ENCODE peak calls at places on chromosomes 7 and 10, in four cellular contexts. P, L, J and X are unnamed samples.

GRCh38 chr10:100894033-100894432 is 18.7 kb upstream of the SLF2 start:
- DNase-seq in P (no peak), L (no peak), J (no peak), X (no peak)

GRCh38 chr10:28387141-28387540 is 84.3 kb upstream of the MPP7 start:
- DNase-seq in P (no peak), L (no peak), J (no peak), X (no peak)

GRCh38 chr7:155969192-155969929 is 157.1 kb upstream of the SHH start:
- DNase-seq in P (no peak), L (no peak), J (peak), X (no peak)

GRCh38 chr7:27302590-27302989 is 60.0 kb downstream of the EVX1 start:
- DNase-seq in L (no peak), J (no peak), P (no peak), X (no peak)

GRCh38 chr7:143485091-143485490 is 7.4 kb downstream of the TAS2R41 start:
- DNase-seq in J (no peak), L (no peak), P (no peak), X (no peak)

GRCh38 chr7:87330942-87331341 is 14.5 kb upstream of the CROT start:
- DNase-seq in P (no peak), L (no peak), J (peak), X (no peak)

GRCh38 chr10:1136268-1136667 is 80.1 kb downstream of the WDR37 start:
- DNase-seq in J (no peak), L (no peak), P (no peak), X (no peak)

GRCh38 chr10:50545846-50546245 is 77.9 kb downstream of the SGMS1 start:
- DNase-seq in L (no peak), P (no peak), J (peak), X (no peak)

GRCh38 chr7:28065308-28065707 is 115.3 kb downstream of the JAZF1 start:
- DNase-seq in L (no peak), J (no peak), P (no peak), X (no peak)

GRCh38 chr7:50353201-50353600 is 48.7 kb downstream of the IKZF1 start:
- DNase-seq in P (no peak), J (no peak), L (no peak), X (no peak)

GRCh38 chr7:82816272-82816671 is 346.4 kb downstream of the PCLO start:
- DNase-seq in L (no peak), J (no peak), P (no peak), X (no peak)

DNA sequence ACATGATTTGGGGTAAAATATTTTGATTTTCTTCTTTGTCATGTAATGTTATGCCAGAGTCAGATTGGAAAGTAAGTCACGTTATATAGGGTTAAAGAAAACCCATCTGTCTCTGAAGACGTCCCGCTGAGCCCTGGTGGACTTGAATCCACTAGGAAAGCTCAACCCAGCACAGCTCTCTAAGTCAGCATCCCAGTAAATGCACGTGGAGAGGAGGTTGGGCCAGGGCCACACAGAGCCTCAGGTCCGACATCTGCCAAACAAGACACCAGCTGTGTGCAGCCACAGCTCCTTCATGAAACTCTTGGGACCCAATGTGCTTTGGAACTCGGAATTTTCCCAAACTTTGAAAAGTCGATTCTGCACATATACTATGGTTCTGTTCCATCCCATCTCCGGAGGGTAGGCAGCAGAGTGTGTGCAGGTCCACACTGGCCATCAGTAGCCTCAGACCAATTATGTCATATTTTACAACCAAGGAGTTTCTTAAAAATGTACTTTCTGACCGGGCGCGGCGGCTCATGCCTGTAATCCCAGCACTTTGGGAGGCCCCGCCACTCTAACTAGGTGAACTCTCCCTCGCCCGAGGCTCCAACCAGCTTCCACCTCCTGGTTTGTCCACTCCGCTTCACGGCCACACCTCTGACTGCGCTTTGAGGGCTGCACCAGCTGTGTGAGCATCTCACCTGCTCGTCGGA is 29.8 kb upstream of the DNAJB6 start:
- DNase-seq in J (no peak), L (no peak), P (no peak), X (no peak)
- H3K27ac ChIP-seq in J (no peak), L (no peak), P (no peak), X (no peak)

GRCh38 chr10:57222603-57223002 is 861.5 kb upstream of the ZWINT start:
- DNase-seq in L (no peak), J (no peak), P (no peak), X (no peak)

GRCh38 chr10:57218382-57218781 is 857.3 kb upstream of the ZWINT start:
- DNase-seq in L (no peak), P (no peak), J (no peak), X (no peak)

GRCh38 chr10:57222129-57222528 is 861.1 kb upstream of the ZWINT start:
- DNase-seq in L (no peak), P (no peak), J (no peak), X (no peak)

DNA sequence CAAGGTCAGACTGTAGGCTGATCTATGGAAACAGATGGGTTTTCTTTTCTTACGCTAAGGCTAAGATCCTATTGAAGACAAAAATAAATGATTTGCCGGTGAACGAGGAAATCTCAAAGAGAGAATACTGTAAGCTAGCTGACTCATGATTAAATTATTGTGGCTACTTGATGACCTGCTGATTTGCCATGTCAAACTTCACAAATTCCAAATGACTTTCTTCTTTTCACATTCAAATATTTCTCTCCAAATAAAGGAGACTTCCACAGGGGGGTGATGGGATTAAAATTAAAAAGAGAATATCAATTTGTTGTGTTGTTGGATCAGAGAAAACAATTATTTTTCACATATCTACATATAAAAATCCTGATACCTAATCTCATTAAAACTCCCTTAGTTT is 860.6 kb upstream of the ZWINT start:
- DNase-seq in J (no peak), P (no peak), L (no peak), X (no peak)
- H3K27ac ChIP-seq in J (no peak), P (no peak), L (no peak), X (no peak)

DNA sequence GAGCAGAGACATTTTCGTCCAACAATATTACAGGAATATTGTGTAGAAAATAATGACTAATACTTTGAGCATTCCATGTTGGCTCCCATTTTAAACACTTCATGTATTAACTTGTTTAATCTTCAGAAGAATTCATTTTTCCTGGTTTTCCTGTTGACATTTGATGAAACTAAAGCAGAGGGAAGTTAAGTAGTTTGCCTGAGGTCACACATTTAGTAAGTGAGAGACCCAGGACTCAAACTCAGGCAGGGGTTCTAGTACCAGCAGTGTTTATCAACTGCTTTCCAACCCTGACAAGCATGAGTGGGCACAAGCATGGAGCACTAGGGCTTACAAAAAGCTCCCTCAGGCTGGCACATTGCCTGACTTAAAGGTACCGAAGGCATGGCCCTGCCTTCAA is 719.1 kb downstream of the AUTS2 start:
- DNase-seq in J (no peak), P (no peak), L (no peak), X (no peak)
- H3K27ac ChIP-seq in J (no peak), P (no peak), L (no peak), X (no peak)

GRCh38 chr7:75624134-75624832 is 114.5 kb downstream of the HIP1 start:
- DNase-seq in J (peak), L (peak), P (peak), X (peak)
- H3K27ac ChIP-seq in J (peak), L (peak), P (peak), X (peak)

DNA sequence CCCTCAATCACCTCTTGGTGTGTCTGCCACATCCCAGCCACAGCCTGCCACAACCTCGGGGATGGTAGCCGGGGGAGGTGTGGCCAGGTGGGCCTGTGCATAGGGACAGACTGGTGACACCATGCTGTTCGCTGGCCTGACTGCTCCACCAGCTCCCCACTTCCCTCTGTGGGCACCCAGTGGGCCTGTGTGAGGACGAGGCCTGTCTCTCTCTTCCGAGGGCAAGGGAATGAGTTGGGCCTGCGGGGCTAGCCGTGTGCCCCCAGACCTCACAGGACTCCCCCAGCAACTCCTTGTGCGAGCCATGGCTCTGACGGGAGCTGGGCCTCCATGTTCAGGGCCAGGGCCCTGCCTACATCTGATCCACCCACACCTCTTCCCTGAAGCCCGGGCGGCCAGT is 40.5 kb downstream of the PWWP2B start:
- DNase-seq in J (no peak), P (no peak), L (no peak), X (no peak)
- H3K27ac ChIP-seq in J (no peak), P (no peak), L (no peak), X (no peak)

DNA sequence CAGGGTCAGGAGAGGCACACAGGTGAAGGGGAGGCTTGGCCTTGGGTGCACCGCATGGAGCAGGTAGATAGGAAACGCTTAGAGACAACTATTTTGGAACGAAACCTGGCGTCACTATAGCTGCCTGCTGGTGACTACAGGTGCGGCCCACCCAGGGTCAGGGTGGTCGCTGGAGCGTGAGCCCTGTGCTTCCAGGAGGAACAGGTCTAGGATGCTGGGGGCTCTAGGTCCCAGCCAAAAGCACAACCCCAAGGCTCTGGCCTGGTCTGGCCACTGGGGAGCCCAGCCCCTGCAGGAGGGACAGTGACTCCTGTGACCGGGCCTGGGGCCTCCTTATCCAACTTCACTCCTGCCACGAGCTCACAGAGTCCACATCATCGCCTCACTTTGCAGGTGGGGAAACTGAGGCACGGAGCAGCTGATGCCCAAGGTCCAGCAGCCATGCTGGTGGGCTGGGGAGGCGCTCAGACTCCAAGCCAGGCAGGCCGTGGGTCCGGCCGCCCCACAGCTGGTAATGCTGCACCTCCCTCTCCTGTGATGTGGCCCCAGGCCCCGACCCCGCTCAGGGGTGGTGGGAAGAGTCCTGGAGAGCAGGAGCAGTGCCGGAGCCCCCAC is 9.0 kb downstream of the LFNG start:
- DNase-seq in J (no peak), P (no peak), L (no peak), X (no peak)
- H3K27ac ChIP-seq in J (no peak), P (no peak), L (peak), X (peak)

GRCh38 chr10:68087338-68088029 is 12.4 kb upstream of the HERC4 start:
- DNase-seq in J (no peak), P (no peak), L (peak), X (peak)
- H3K27ac ChIP-seq in J (no peak), P (no peak), L (peak), X (peak)